ENCODE peak calls at places on chromosomes 2 and 18, in ten cellular contexts. One of them, this sample, is unnamed.
A peak's percentile ranks its signal among the peaks of the same experiment; 100 is the strongest.

GRCh38 chr2:237614151-237614720 is 13.2 kb upstream of the LRRFIP1 start:
- DNase-seq in fibroblast of gingiva: no peak
- DNase-seq in GM13976: no peak
- DNase-seq in Ammon's horn: no peak
- DNase-seq in stomach: no peak
- DNase-seq in activated naive CD4-positive, alpha-beta T cell treated with Interleukin-2 at 50 U/mL for 16 hours: no peak
- DNase-seq in stimulated activated CD4-positive, alpha-beta T cell treated with anti-CD3 and anti-CD28 coated beads, Interleukin-12 subunit alpha, Interleukin-12 subunit beta, amount 100 ng/mL, for 4 hours: no peak
- DNase-seq in GM23338: peak; percentile 92
- DNase-seq in H54: no peak
- DNase-seq in HAP-1: no peak
- DNase-seq in this sample: no peak

GRCh38 chr2:186130678-186131511 is 355.2 kb upstream of the ZC3H15 start:
- DNase-seq in stomach: no peak
- DNase-seq in H54: no peak
- DNase-seq in activated naive CD4-positive, alpha-beta T cell treated with Interleukin-2 at 50 U/mL for 16 hours: no peak
- DNase-seq in Ammon's horn: peak; percentile 40
- DNase-seq in GM23338: peak; percentile 36
- DNase-seq in GM13976: no peak
- DNase-seq in stimulated activated CD4-positive, alpha-beta T cell treated with anti-CD3 and anti-CD28 coated beads, Interleukin-12 subunit alpha, Interleukin-12 subunit beta, amount 100 ng/mL, for 4 hours: no peak
- DNase-seq in fibroblast of gingiva: no peak
- DNase-seq in HAP-1: peak; percentile 97
- DNase-seq in this sample: no peak

GRCh38 chr2:239179851-239180371 is 220.9 kb downstream of the HDAC4 start:
- DNase-seq in activated naive CD4-positive, alpha-beta T cell treated with Interleukin-2 at 50 U/mL for 16 hours: no peak
- DNase-seq in GM23338: no peak
- DNase-seq in stomach: no peak
- DNase-seq in GM13976: no peak
- DNase-seq in Ammon's horn: no peak
- DNase-seq in stimulated activated CD4-positive, alpha-beta T cell treated with anti-CD3 and anti-CD28 coated beads, Interleukin-12 subunit alpha, Interleukin-12 subunit beta, amount 100 ng/mL, for 4 hours: no peak
- DNase-seq in H54: no peak
- DNase-seq in HAP-1: no peak
- DNase-seq in fibroblast of gingiva: no peak
- DNase-seq in this sample: no peak

GRCh38 chr2:219272995-219273394 is 6.2 kb upstream of the DNAJB2 start:
- DNase-seq in stimulated activated CD4-positive, alpha-beta T cell treated with anti-CD3 and anti-CD28 coated beads, Interleukin-12 subunit alpha, Interleukin-12 subunit beta, amount 100 ng/mL, for 4 hours: no peak
- DNase-seq in fibroblast of gingiva: no peak
- DNase-seq in HAP-1: no peak
- DNase-seq in stomach: no peak
- DNase-seq in activated naive CD4-positive, alpha-beta T cell treated with Interleukin-2 at 50 U/mL for 16 hours: no peak
- DNase-seq in H54: no peak
- DNase-seq in Ammon's horn: no peak
- DNase-seq in GM13976: no peak
- DNase-seq in GM23338: no peak
- DNase-seq in this sample: no peak

GRCh38 chr18:10748641-10749040 is 222.8 kb downstream of the NAPG start:
- DNase-seq in HAP-1: no peak
- DNase-seq in Ammon's horn: no peak
- DNase-seq in activated naive CD4-positive, alpha-beta T cell treated with Interleukin-2 at 50 U/mL for 16 hours: no peak
- DNase-seq in H54: no peak
- DNase-seq in fibroblast of gingiva: no peak
- DNase-seq in GM23338: no peak
- DNase-seq in stimulated activated CD4-positive, alpha-beta T cell treated with anti-CD3 and anti-CD28 coated beads, Interleukin-12 subunit alpha, Interleukin-12 subunit beta, amount 100 ng/mL, for 4 hours: no peak
- DNase-seq in GM13976: no peak
- DNase-seq in stomach: no peak
- DNase-seq in this sample: no peak

GRCh38 chr18:79922971-79923411 is 28.5 kb downstream of the SLC66A2 start:
- DNase-seq in stimulated activated CD4-positive, alpha-beta T cell treated with anti-CD3 and anti-CD28 coated beads, Interleukin-12 subunit alpha, Interleukin-12 subunit beta, amount 100 ng/mL, for 4 hours: no peak
- DNase-seq in GM13976: no peak
- DNase-seq in activated naive CD4-positive, alpha-beta T cell treated with Interleukin-2 at 50 U/mL for 16 hours: no peak
- DNase-seq in stomach: peak; percentile 19
- DNase-seq in fibroblast of gingiva: no peak
- DNase-seq in HAP-1: no peak
- DNase-seq in GM23338: no peak
- DNase-seq in H54: no peak
- DNase-seq in Ammon's horn: no peak
- DNase-seq in this sample: no peak

GRCh38 chr2:172102159-172102857 is 392 bp downstream of the DLX2 start:
- DNase-seq in stomach: no peak
- DNase-seq in H54: no peak
- DNase-seq in HAP-1: peak; percentile 66
- DNase-seq in Ammon's horn: no peak
- DNase-seq in GM13976: peak; percentile 75
- DNase-seq in stimulated activated CD4-positive, alpha-beta T cell treated with anti-CD3 and anti-CD28 coated beads, Interleukin-12 subunit alpha, Interleukin-12 subunit beta, amount 100 ng/mL, for 4 hours: no peak
- DNase-seq in GM23338: no peak
- DNase-seq in fibroblast of gingiva: peak; percentile 94
- DNase-seq in activated naive CD4-positive, alpha-beta T cell treated with Interleukin-2 at 50 U/mL for 16 hours: peak; percentile 32
- DNase-seq in this sample: peak; percentile 26

GRCh38 chr2:204228169-204228940 is 291.8 kb downstream of the ICOS start:
- DNase-seq in stimulated activated CD4-positive, alpha-beta T cell treated with anti-CD3 and anti-CD28 coated beads, Interleukin-12 subunit alpha, Interleukin-12 subunit beta, amount 100 ng/mL, for 4 hours: no peak
- DNase-seq in GM23338: peak; percentile 56
- DNase-seq in fibroblast of gingiva: no peak
- DNase-seq in Ammon's horn: no peak
- DNase-seq in stomach: no peak
- DNase-seq in HAP-1: peak; percentile 85
- DNase-seq in GM13976: no peak
- DNase-seq in activated naive CD4-positive, alpha-beta T cell treated with Interleukin-2 at 50 U/mL for 16 hours: no peak
- DNase-seq in H54: no peak
- DNase-seq in this sample: no peak

GRCh38 chr2:88729061-88729745 is 37.7 kb downstream of the RPIA start:
- DNase-seq in activated naive CD4-positive, alpha-beta T cell treated with Interleukin-2 at 50 U/mL for 16 hours: no peak
- DNase-seq in stomach: no peak
- DNase-seq in fibroblast of gingiva: no peak
- DNase-seq in stimulated activated CD4-positive, alpha-beta T cell treated with anti-CD3 and anti-CD28 coated beads, Interleukin-12 subunit alpha, Interleukin-12 subunit beta, amount 100 ng/mL, for 4 hours: no peak
- DNase-seq in Ammon's horn: no peak
- DNase-seq in GM23338: no peak
- DNase-seq in H54: peak; percentile 29
- DNase-seq in GM13976: no peak
- DNase-seq in HAP-1: no peak
- DNase-seq in this sample: no peak

GRCh38 chr2:113831156-113831555 is 58.7 kb upstream of the ACTR3 start:
- DNase-seq in HAP-1: no peak
- DNase-seq in activated naive CD4-positive, alpha-beta T cell treated with Interleukin-2 at 50 U/mL for 16 hours: no peak
- DNase-seq in H54: no peak
- DNase-seq in GM13976: no peak
- DNase-seq in stomach: no peak
- DNase-seq in GM23338: no peak
- DNase-seq in stimulated activated CD4-positive, alpha-beta T cell treated with anti-CD3 and anti-CD28 coated beads, Interleukin-12 subunit alpha, Interleukin-12 subunit beta, amount 100 ng/mL, for 4 hours: no peak
- DNase-seq in Ammon's horn: peak; percentile 52
- DNase-seq in fibroblast of gingiva: peak; percentile 37
- DNase-seq in this sample: no peak

GRCh38 chr2:99898649-99899048 is 243.7 kb downstream of the AFF3 start:
- DNase-seq in activated naive CD4-positive, alpha-beta T cell treated with Interleukin-2 at 50 U/mL for 16 hours: no peak
- DNase-seq in stomach: no peak
- DNase-seq in Ammon's horn: no peak
- DNase-seq in GM23338: no peak
- DNase-seq in stimulated activated CD4-positive, alpha-beta T cell treated with anti-CD3 and anti-CD28 coated beads, Interleukin-12 subunit alpha, Interleukin-12 subunit beta, amount 100 ng/mL, for 4 hours: no peak
- DNase-seq in GM13976: no peak
- DNase-seq in HAP-1: no peak
- DNase-seq in fibroblast of gingiva: no peak
- DNase-seq in H54: no peak
- DNase-seq in this sample: no peak

GRCh38 chr2:124025896-124026295 is 809 bp downstream of the CNTNAP5 start:
- DNase-seq in H54: no peak
- DNase-seq in Ammon's horn: peak; percentile 45
- DNase-seq in activated naive CD4-positive, alpha-beta T cell treated with Interleukin-2 at 50 U/mL for 16 hours: no peak
- DNase-seq in GM13976: no peak
- DNase-seq in stomach: no peak
- DNase-seq in HAP-1: no peak
- DNase-seq in GM23338: peak; percentile 21
- DNase-seq in stimulated activated CD4-positive, alpha-beta T cell treated with anti-CD3 and anti-CD28 coated beads, Interleukin-12 subunit alpha, Interleukin-12 subunit beta, amount 100 ng/mL, for 4 hours: no peak
- DNase-seq in fibroblast of gingiva: no peak
- DNase-seq in this sample: no peak

GRCh38 chr2:74317696-74318095 is 25.5 kb downstream of the SLC4A5 start:
- DNase-seq in H54: no peak
- DNase-seq in HAP-1: no peak
- DNase-seq in stimulated activated CD4-positive, alpha-beta T cell treated with anti-CD3 and anti-CD28 coated beads, Interleukin-12 subunit alpha, Interleukin-12 subunit beta, amount 100 ng/mL, for 4 hours: no peak
- DNase-seq in stomach: peak; percentile 37
- DNase-seq in Ammon's horn: peak; percentile 35
- DNase-seq in GM13976: no peak
- DNase-seq in activated naive CD4-positive, alpha-beta T cell treated with Interleukin-2 at 50 U/mL for 16 hours: no peak
- DNase-seq in GM23338: no peak
- DNase-seq in fibroblast of gingiva: no peak
- DNase-seq in this sample: no peak

GRCh38 chr2:204108301-204108700 is 171.7 kb downstream of the ICOS start:
- DNase-seq in fibroblast of gingiva: no peak
- DNase-seq in H54: peak; percentile 6
- DNase-seq in HAP-1: peak; percentile 65
- DNase-seq in stimulated activated CD4-positive, alpha-beta T cell treated with anti-CD3 and anti-CD28 coated beads, Interleukin-12 subunit alpha, Interleukin-12 subunit beta, amount 100 ng/mL, for 4 hours: no peak
- DNase-seq in activated naive CD4-positive, alpha-beta T cell treated with Interleukin-2 at 50 U/mL for 16 hours: peak; percentile 53
- DNase-seq in stomach: no peak
- DNase-seq in GM23338: peak; percentile 69
- DNase-seq in Ammon's horn: peak; percentile 19
- DNase-seq in GM13976: peak; percentile 46
- DNase-seq in this sample: peak; percentile 47

GRCh38 chr2:200592414-200593075 is 6.7 kb downstream of the AOX1 start:
- DNase-seq in Ammon's horn: no peak
- DNase-seq in activated naive CD4-positive, alpha-beta T cell treated with Interleukin-2 at 50 U/mL for 16 hours: no peak
- DNase-seq in H54: no peak
- DNase-seq in fibroblast of gingiva: no peak
- DNase-seq in stimulated activated CD4-positive, alpha-beta T cell treated with anti-CD3 and anti-CD28 coated beads, Interleukin-12 subunit alpha, Interleukin-12 subunit beta, amount 100 ng/mL, for 4 hours: no peak
- DNase-seq in GM13976: no peak
- DNase-seq in GM23338: peak; percentile 32
- DNase-seq in HAP-1: no peak
- DNase-seq in stomach: no peak
- DNase-seq in this sample: no peak

GRCh38 chr2:26849056-26850001 is 1.4 kb downstream of the DPYSL5 start:
- DNase-seq in GM13976: peak; percentile 38
- DNase-seq in fibroblast of gingiva: no peak
- DNase-seq in Ammon's horn: no peak
- DNase-seq in GM23338: peak; percentile 82
- DNase-seq in activated naive CD4-positive, alpha-beta T cell treated with Interleukin-2 at 50 U/mL for 16 hours: peak; percentile 7
- DNase-seq in H54: no peak
- DNase-seq in stomach: no peak
- DNase-seq in stimulated activated CD4-positive, alpha-beta T cell treated with anti-CD3 and anti-CD28 coated beads, Interleukin-12 subunit alpha, Interleukin-12 subunit beta, amount 100 ng/mL, for 4 hours: peak; percentile 5
- DNase-seq in HAP-1: peak; percentile 76
- DNase-seq in this sample: peak; percentile 46

GRCh38 chr2:27390822-27391679 is 10.5 kb upstream of the ZNF513 start:
- DNase-seq in stimulated activated CD4-positive, alpha-beta T cell treated with anti-CD3 and anti-CD28 coated beads, Interleukin-12 subunit alpha, Interleukin-12 subunit beta, amount 100 ng/mL, for 4 hours: no peak
- DNase-seq in stomach: no peak
- DNase-seq in GM13976: no peak
- DNase-seq in GM23338: no peak
- DNase-seq in fibroblast of gingiva: no peak
- DNase-seq in H54: no peak
- DNase-seq in HAP-1: no peak
- DNase-seq in activated naive CD4-positive, alpha-beta T cell treated with Interleukin-2 at 50 U/mL for 16 hours: no peak
- DNase-seq in Ammon's horn: no peak
- DNase-seq in this sample: no peak

GRCh38 chr2:162107361-162107901 is 33.4 kb upstream of the DPP4 start:
- DNase-seq in GM13976: no peak
- DNase-seq in fibroblast of gingiva: no peak
- DNase-seq in stomach: no peak
- DNase-seq in Ammon's horn: no peak
- DNase-seq in stimulated activated CD4-positive, alpha-beta T cell treated with anti-CD3 and anti-CD28 coated beads, Interleukin-12 subunit alpha, Interleukin-12 subunit beta, amount 100 ng/mL, for 4 hours: no peak
- DNase-seq in HAP-1: no peak
- DNase-seq in GM23338: no peak
- DNase-seq in H54: no peak
- DNase-seq in activated naive CD4-positive, alpha-beta T cell treated with Interleukin-2 at 50 U/mL for 16 hours: no peak
- DNase-seq in this sample: no peak

GRCh38 chr2:234991290-234991689 is 39.5 kb downstream of the SH3BP4 start:
- DNase-seq in HAP-1: no peak
- DNase-seq in stomach: no peak
- DNase-seq in stimulated activated CD4-positive, alpha-beta T cell treated with anti-CD3 and anti-CD28 coated beads, Interleukin-12 subunit alpha, Interleukin-12 subunit beta, amount 100 ng/mL, for 4 hours: no peak
- DNase-seq in H54: no peak
- DNase-seq in activated naive CD4-positive, alpha-beta T cell treated with Interleukin-2 at 50 U/mL for 16 hours: no peak
- DNase-seq in fibroblast of gingiva: no peak
- DNase-seq in GM23338: no peak
- DNase-seq in Ammon's horn: no peak
- DNase-seq in GM13976: no peak
- DNase-seq in this sample: no peak

GRCh38 chr2:187299122-187299906 is 148.7 kb downstream of the CALCRL start:
- DNase-seq in HAP-1: peak; percentile 16
- DNase-seq in GM13976: peak; percentile 23
- DNase-seq in H54: no peak
- DNase-seq in GM23338: peak; percentile 40
- DNase-seq in activated naive CD4-positive, alpha-beta T cell treated with Interleukin-2 at 50 U/mL for 16 hours: no peak
- DNase-seq in Ammon's horn: no peak
- DNase-seq in fibroblast of gingiva: peak; percentile 36
- DNase-seq in stimulated activated CD4-positive, alpha-beta T cell treated with anti-CD3 and anti-CD28 coated beads, Interleukin-12 subunit alpha, Interleukin-12 subunit beta, amount 100 ng/mL, for 4 hours: no peak
- DNase-seq in stomach: no peak
- DNase-seq in this sample: peak; percentile 12

GRCh38 chr18:75809392-75809791 is 381.9 kb upstream of the SMIM21 start:
- DNase-seq in Ammon's horn: no peak
- DNase-seq in GM23338: no peak
- DNase-seq in stimulated activated CD4-positive, alpha-beta T cell treated with anti-CD3 and anti-CD28 coated beads, Interleukin-12 subunit alpha, Interleukin-12 subunit beta, amount 100 ng/mL, for 4 hours: no peak
- DNase-seq in GM13976: no peak
- DNase-seq in H54: no peak
- DNase-seq in HAP-1: no peak
- DNase-seq in fibroblast of gingiva: no peak
- DNase-seq in activated naive CD4-positive, alpha-beta T cell treated with Interleukin-2 at 50 U/mL for 16 hours: no peak
- DNase-seq in stomach: no peak
- DNase-seq in this sample: no peak

This sample was measured in GM13977.